ENCODE peak calls at places on chromosome 14, in five cellular contexts. V is IMR-90, D is mesendoderm, X is H9, G is neuronal stem cell. S is an unnamed sample.

GRCh38 chr14:101007765-101008164 is 104.2 kb upstream of the RTL1 start:
- DNase-seq in V (no peak), D (no peak), X (no peak), G (no peak), S (no peak)

GRCh38 chr14:22982013-22982476 is 306 bp downstream of the AJUBA start:
- DNase-seq in V (no peak), D (peak), X (peak), G (no peak), S (peak)

GRCh38 chr14:85564841-85565527 is 35.0 kb downstream of the FLRT2 start:
- DNase-seq in V (peak), D (no peak), X (no peak), G (no peak), S (no peak)

GRCh38 chr14:22849212-22849819 is 12.9 kb downstream of the MMP14 start:
- DNase-seq in V (no peak), D (no peak), X (no peak), G (no peak), S (peak)

GRCh38 chr14:100688598-100689499 is 37.8 kb upstream of the DLK1 start:
- DNase-seq in V (peak), D (peak), X (no peak), G (no peak), S (peak)

GRCh38 chr14:100712490-100712889 is 14.2 kb upstream of the DLK1 start:
- DNase-seq in V (no peak), D (no peak), X (no peak), G (no peak), S (no peak)

GRCh38 chr14:61077946-61078738 is 97.1 kb downstream of the SLC38A6 start:
- DNase-seq in V (peak), D (no peak), X (no peak), G (no peak), S (no peak)

GRCh38 chr14:88468396-88468795 is 82.9 kb downstream of the SPATA7 start:
- DNase-seq in V (peak), D (no peak), X (no peak), G (no peak), S (peak)

GRCh38 chr14:89207925-89208328 is 209.1 kb downstream of the FOXN3 start:
- DNase-seq in V (no peak), D (peak), X (no peak), G (no peak), S (no peak)

GRCh38 chr14:59484611-59485174 is 376 bp downstream of the JKAMP start:
- DNase-seq in V (peak), D (no peak), X (no peak), G (no peak), S (no peak)

GRCh38 chr14:49984419-49984818 is 91.5 kb downstream of the ARF6 start:
- DNase-seq in V (peak), D (no peak), X (no peak), G (no peak), S (peak)

GRCh38 chr14:74933925-74934435 is 10.9 kb upstream of the RPS6KL1 start:
- DNase-seq in V (no peak), D (no peak), X (no peak), G (no peak), S (no peak)

GRCh38 chr14:93748208-93749080 is 39.8 kb downstream of the PRIMA1 start:
- DNase-seq in V (no peak), D (peak), X (no peak), G (no peak), S (no peak)

GRCh38 chr14:93747102-93747501 is 41.2 kb downstream of the PRIMA1 start:
- DNase-seq in V (no peak), D (no peak), X (no peak), G (no peak), S (no peak)

GRCh38 chr14:93751946-93752660 is 36.2 kb downstream of the PRIMA1 start:
- DNase-seq in V (no peak), D (no peak), X (no peak), G (no peak), S (no peak)

GRCh38 chr14:93747560-93747959 is 40.7 kb downstream of the PRIMA1 start:
- DNase-seq in V (no peak), D (no peak), X (no peak), G (no peak), S (no peak)

GRCh38 chr14:93749081-93749430 is 39.2 kb downstream of the PRIMA1 start:
- DNase-seq in V (no peak), D (no peak), X (no peak), G (peak), S (no peak)
- H2BK15ac ChIP-seq in V (no peak), D (no peak), X (no peak), G (no peak), S (no peak)

GRCh38 chr14:68820999-68821683 is 28.3 kb upstream of the ZFP36L1 start:
- DNase-seq in V (no peak), D (no peak), X (no peak), G (no peak), S (no peak)
- H2BK15ac ChIP-seq in V (no peak), D (no peak), X (no peak), G (peak), S (peak)

GRCh38 chr14:95833429-95833828 is 43.2 kb upstream of the TUNAR start:
- DNase-seq in V (no peak), D (peak), X (peak), G (no peak), S (no peak)

GRCh38 chr14:95831041-95831440 is 45.6 kb upstream of the TUNAR start:
- DNase-seq in V (no peak), D (no peak), X (no peak), G (no peak), S (no peak)

GRCh38 chr14:95834491-95834890 is 42.1 kb upstream of the TUNAR start:
- DNase-seq in V (no peak), D (no peak), X (no peak), G (no peak), S (no peak)

GRCh38 chr14:95830386-95830785 is 46.2 kb upstream of the TUNAR start:
- DNase-seq in V (no peak), D (no peak), X (no peak), G (no peak), S (no peak)

DNA sequence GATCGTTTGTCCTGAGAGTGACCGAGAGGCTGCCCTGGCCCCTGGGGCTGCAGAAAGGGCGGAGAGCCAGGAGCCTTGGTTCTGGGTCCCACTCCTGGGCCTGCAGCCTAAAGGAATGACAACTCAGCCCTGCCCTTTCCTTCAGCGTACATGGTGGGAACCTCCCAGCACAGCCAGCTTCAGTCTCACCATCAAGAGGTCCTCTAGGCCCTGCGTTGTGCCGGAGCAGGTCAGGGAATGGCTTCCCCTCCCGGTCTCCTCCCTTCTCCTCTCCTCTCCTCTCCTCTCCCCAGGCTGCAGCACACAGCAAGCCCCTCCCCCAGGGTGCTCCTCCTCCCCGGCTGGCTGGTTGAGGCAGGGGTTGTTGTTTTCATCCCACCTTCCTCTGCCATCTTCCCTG is 44.6 kb upstream of the TUNAR start:
- DNase-seq in V (no peak), D (no peak), X (peak), G (no peak), S (no peak)
- H2BK15ac ChIP-seq in V (no peak), D (no peak), X (no peak), G (no peak), S (no peak)

GRCh38 chr14:102071283-102071998 is 15.4 kb downstream of the HSP90AA1 start:
- DNase-seq in V (peak), D (no peak), X (no peak), G (no peak), S (peak)
- H2BK15ac ChIP-seq in V (peak), D (no peak), X (no peak), G (no peak), S (no peak)

GRCh38 chr14:102375126-102375525 is 12.4 kb downstream of the TECPR2 start:
- DNase-seq in V (no peak), D (no peak), X (no peak), G (no peak), S (no peak)

GRCh38 chr14:102374264-102374663 is 11.5 kb downstream of the TECPR2 start:
- DNase-seq in V (no peak), D (no peak), X (no peak), G (no peak), S (no peak)

GRCh38 chr14:102373110-102373509 is 10.4 kb downstream of the TECPR2 start:
- DNase-seq in V (no peak), D (no peak), X (no peak), G (no peak), S (no peak)

GRCh38 chr14:102370305-102370809 is 7.6 kb downstream of the TECPR2 start:
- DNase-seq in V (peak), D (peak), X (no peak), G (no peak), S (peak)

GRCh38 chr14:102371361-102371760 is 8.6 kb downstream of the TECPR2 start:
- DNase-seq in V (no peak), D (no peak), X (no peak), G (no peak), S (no peak)
- H2BK15ac ChIP-seq in V (no peak), D (no peak), X (no peak), G (no peak), S (no peak)